ENCODE peak calls at places on chromosomes 5 and 9, in ten cellular contexts. W, X, F, D, H, N, A, Y, V and M are unnamed samples.

GRCh38 chr5:172556971-172557461 is 84.0 kb upstream of the NEURL1B start:
- DNase-seq in W (no peak), N (no peak), A (no peak), F (no peak), D (no peak), Y (no peak), X (no peak), H (no peak), V (no peak), M (no peak)

GRCh38 chr9:132074736-132075135 is 4.9 kb downstream of the MED27 start:
- DNase-seq in A (no peak), H (no peak), Y (no peak), X (no peak), D (no peak), F (no peak), V (no peak), W (no peak), N (no peak), M (no peak)

GRCh38 chr5:96176022-96176421 is 214.4 kb upstream of the ELL2 start:
- DNase-seq in D (no peak), V (no peak), F (no peak), Y (no peak), H (no peak), A (no peak), W (no peak), X (no peak), N (no peak), M (no peak)

GRCh38 chr9:129626079-129626943 is at the start of gene NTMT1:
- DNase-seq in Y (peak), X (peak), H (peak), N (peak), V (peak), A (peak), F (peak), W (peak), D (peak), M (peak)

GRCh38 chr9:134422701-134423100 is 96.4 kb downstream of the RXRA start:
- DNase-seq in A (no peak), N (no peak), V (no peak), D (no peak), H (no peak), X (no peak), F (no peak), Y (no peak), W (no peak), M (no peak)

GRCh38 chr5:33650911-33651310 is 210.1 kb downstream of the TARS1 start:
- DNase-seq in A (no peak), Y (no peak), D (no peak), F (no peak), H (no peak), N (no peak), V (no peak), W (no peak), X (no peak), M (no peak)

GRCh38 chr9:4833781-4834560 is 41.2 kb downstream of the RCL1 start:
- DNase-seq in A (no peak), W (no peak), N (no peak), D (no peak), X (no peak), V (no peak), H (no peak), F (no peak), Y (no peak), M (no peak)

GRCh38 chr5:84227221-84227620 is 157.5 kb downstream of the EDIL3 start:
- DNase-seq in D (no peak), Y (no peak), X (no peak), N (no peak), H (no peak), V (no peak), W (no peak), F (no peak), A (no peak), M (no peak)

GRCh38 chr5:55319481-55319880 is 11.7 kb downstream of the MTREX start:
- DNase-seq in F (no peak), W (no peak), A (no peak), V (no peak), H (no peak), Y (no peak), D (no peak), N (no peak), X (no peak), M (no peak)

GRCh38 chr9:98807070-98807810 is at the start of gene GALNT12:
- DNase-seq in Y (no peak), F (no peak), W (no peak), D (peak), H (no peak), A (no peak), X (peak), N (peak), V (peak), M (no peak)

GRCh38 chr5:142913728-142914338 is 143.7 kb downstream of the ARHGAP26 start:
- DNase-seq in N (no peak), D (no peak), Y (no peak), A (no peak), W (no peak), X (no peak), H (no peak), V (no peak), F (no peak), M (no peak)